ENCODE peak calls at places on chromosomes 5 and 9, in six cellular contexts. N, W, E, H, T and Z are unnamed samples.

GRCh38 chr5:175383350-175383749 is 60.6 kb downstream of the DRD1 start:
- DNase-seq in N (no peak), W (no peak), E (no peak), H (no peak), T (no peak), Z (no peak)

GRCh38 chr5:133428072-133428660 is 184.2 kb downstream of the FSTL4 start:
- DNase-seq in N (no peak), W (no peak), E (no peak), H (no peak), T (no peak), Z (no peak)

GRCh38 chr5:89473196-89473595 is 590.2 kb upstream of the MEF2C start:
- DNase-seq in N (no peak), W (no peak), E (no peak), H (no peak), T (no peak), Z (no peak)

GRCh38 chr9:122190597-122191381 is 31.1 kb downstream of the MORN5 start:
- DNase-seq in N (no peak), W (peak; percentile 52), E (no peak), H (no peak), T (no peak), Z (peak; percentile 33)

GRCh38 chr9:110936719-110937452 is 101.4 kb downstream of the LPAR1 start:
- DNase-seq in N (no peak), W (no peak), E (no peak), H (no peak), T (no peak), Z (no peak)

GRCh38 chr5:51651889-51652288 is 268.6 kb downstream of the ISL1 start:
- DNase-seq in N (no peak), W (no peak), E (no peak), H (no peak), T (no peak), Z (no peak)

GRCh38 chr5:60287174-60287771 is 393.7 kb upstream of the PDE4D start:
- DNase-seq in N (peak; percentile 46), W (peak; percentile 69), E (peak; percentile 75), H (no peak), T (peak; percentile 34), Z (peak; percentile 22)

GRCh38 chr5:157914389-157914788 is 55.4 kb upstream of the CLINT1 start:
- DNase-seq in N (no peak), W (no peak), E (no peak), H (no peak), T (no peak), Z (no peak)

GRCh38 chr5:133977858-133978257 is 9.4 kb upstream of the C5orf15 start:
- DNase-seq in N (no peak), W (no peak), E (no peak), H (no peak), T (no peak), Z (no peak)

GRCh38 chr9:94586814-94587213 is 6.8 kb downstream of the FBP2 start:
- DNase-seq in N (no peak), W (no peak), E (no peak), H (no peak), T (no peak), Z (no peak)

GRCh38 chr9:119094086-119094485 is 275.1 kb downstream of the BRINP1 start:
- DNase-seq in N (no peak), W (no peak), E (no peak), H (no peak), T (no peak), Z (no peak)

GRCh38 chr5:218457-219289 is 553 bp downstream of the SDHA start:
- DNase-seq in N (peak; percentile 54), W (peak; percentile 24), E (no peak), H (no peak), T (peak; percentile 67), Z (no peak)

GRCh38 chr5:137217599-137218200 is 281.4 kb downstream of the SPOCK1 start:
- DNase-seq in N (no peak), W (no peak), E (no peak), H (no peak), T (no peak), Z (no peak)

GRCh38 chr5:119302916-119303897 is 52.6 kb upstream of the TNFAIP8 start:
- DNase-seq in N (no peak), W (peak; percentile 97), E (no peak), H (no peak), T (no peak), Z (no peak)

GRCh38 chr5:159616967-159617366 is 286.7 kb upstream of the IL12B start:
- DNase-seq in N (no peak), W (no peak), E (no peak), H (no peak), T (no peak), Z (no peak)

GRCh38 chr9:83396348-83396747 is 141.9 kb downstream of the FRMD3 start:
- DNase-seq in N (no peak), W (no peak), E (no peak), H (no peak), T (peak; percentile 47), Z (no peak)

GRCh38 chr9:132006657-132007370 is 72.9 kb downstream of the MED27 start:
- DNase-seq in N (no peak), W (no peak), E (no peak), H (peak; percentile 67), T (no peak), Z (no peak)

GRCh38 chr9:130215341-130216119 is 43.3 kb downstream of the NCS1 start:
- DNase-seq in N (no peak), W (no peak), E (no peak), H (no peak), T (no peak), Z (no peak)

GRCh38 chr9:5592904-5593303 is 36.0 kb upstream of the RIC1 start:
- DNase-seq in N (no peak), W (no peak), E (no peak), H (no peak), T (no peak), Z (no peak)

GRCh38 chr9:119221281-119221680 is 148.0 kb downstream of the BRINP1 start:
- DNase-seq in N (no peak), W (no peak), E (no peak), H (no peak), T (no peak), Z (no peak)

GRCh38 chr5:45162974-45163373 is 354.2 kb downstream of the MRPS30 start:
- DNase-seq in N (no peak), W (no peak), E (no peak), H (no peak), T (no peak), Z (no peak)

GRCh38 chr5:154593091-154593490 is 115.1 kb upstream of the HAND1 start:
- DNase-seq in N (no peak), W (no peak), E (no peak), H (no peak), T (no peak), Z (no peak)

GRCh38 chr5:83802686-83803085 is 82.0 kb upstream of the HAPLN1 start:
- DNase-seq in N (no peak), W (no peak), E (no peak), H (no peak), T (no peak), Z (no peak)

GRCh38 chr5:38382898-38383297 is 124.5 kb downstream of the EGFLAM start:
- DNase-seq in N (peak; percentile 67), W (peak; percentile 85), E (peak; percentile 80), H (peak; percentile 4), T (peak; percentile 84), Z (peak; percentile 76)

GRCh38 chr5:76836181-76836580 is 13.6 kb upstream of the S100Z start:
- DNase-seq in N (no peak), W (no peak), E (no peak), H (no peak), T (no peak), Z (no peak)

GRCh38 chr5:152638996-152639552 is 234.0 kb upstream of the NMUR2 start:
- DNase-seq in N (no peak), W (no peak), E (no peak), H (no peak), T (no peak), Z (no peak)

GRCh38 chr5:169656125-169656990 is 19.3 kb downstream of the DOCK2 start:
- DNase-seq in N (no peak), W (no peak), E (no peak), H (peak; percentile 79), T (no peak), Z (no peak)

GRCh38 chr5:31781772-31782171 is 142.8 kb downstream of the PDZD2 start:
- DNase-seq in N (no peak), W (no peak), E (no peak), H (no peak), T (no peak), Z (no peak)

GRCh38 chr9:134357631-134358025 is 31.4 kb downstream of the RXRA start:
- DNase-seq in N (no peak), W (no peak), E (no peak), H (no peak), T (no peak), Z (no peak)

GRCh38 chr9:126150411-126151030 is 176.1 kb upstream of the MVB12B start:
- DNase-seq in N (peak; percentile 52), W (peak; percentile 33), E (no peak), H (no peak), T (no peak), Z (no peak)
- TF ChIP-seq SIN3A in N (no peak), W (no peak), E (no peak), H (no peak), T (no peak), Z (no peak)

DNA sequence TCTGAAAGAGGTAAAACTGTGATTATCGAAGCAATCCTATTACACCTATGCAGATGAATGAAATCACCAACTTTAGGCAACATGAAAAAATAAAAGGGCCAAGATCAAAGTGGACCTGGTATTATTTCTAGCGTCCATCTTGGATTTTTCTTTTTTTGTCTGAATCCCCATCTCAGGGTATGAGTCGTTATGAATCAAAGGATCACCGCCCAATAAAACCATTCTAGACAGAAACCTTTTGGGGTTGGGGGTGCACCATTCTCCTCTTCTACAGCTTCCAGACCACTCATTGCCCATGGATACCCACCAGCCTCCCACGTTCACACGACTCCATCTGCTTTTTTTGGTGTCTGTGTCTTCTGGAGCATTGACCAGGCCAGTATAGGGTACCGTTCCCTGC is 33.4 kb downstream of the MAP1B start:
- DNase-seq in N (no peak), W (no peak), E (no peak), H (no peak), T (no peak), Z (no peak)
- H3K4me1 ChIP-seq in N (peaks cover 48% of the 10 kb centered on the region), W (no peaks in the 10 kb centered on the region), E (peaks cover 12% of the 10 kb centered on the region), H (peaks cover 6% of the 10 kb centered on the region), T (peaks cover 11% of the 10 kb centered on the region), Z (no peaks in the 10 kb centered on the region)

DNA sequence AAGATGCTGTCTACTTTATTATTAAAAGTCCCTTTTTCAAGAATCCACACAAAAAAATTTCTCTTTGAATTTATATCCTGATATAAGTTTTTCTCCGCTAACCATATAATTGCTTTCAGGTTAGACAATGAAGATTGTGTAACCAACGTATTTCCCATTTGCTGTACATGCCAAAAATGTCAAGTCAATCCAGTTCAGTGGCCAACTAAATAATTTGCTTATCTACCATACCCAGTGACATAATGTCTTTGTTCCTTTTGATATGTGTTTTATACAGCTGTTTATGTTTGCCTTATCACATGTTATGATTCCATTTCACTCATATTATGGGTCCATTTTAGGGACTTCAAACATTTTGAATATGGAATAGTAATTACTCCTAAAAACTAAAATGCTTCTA is 349.9 kb downstream of the EFNA5 start:
- DNase-seq in N (no peak), W (no peak), E (no peak), H (no peak), T (no peak), Z (no peak)
- TF ChIP-seq REST in N (no peak), W (no peak), E (no peak), H (no peak), T (no peak), Z (no peak)

GRCh38 chr5:147688965-147689364 is 93.6 kb downstream of the JAKMIP2 start:
- DNase-seq in N (no peak), W (no peak), E (no peak), H (no peak), T (no peak), Z (no peak)
- TF ChIP-seq SIN3A in N (no peak), W (no peak), E (no peak), H (no peak), T (no peak), Z (no peak)